ENCODE peak calls at places on chromosomes 13 and 19, in six cellular contexts. One of them, this sample, is unnamed.

GRCh38 chr13:100835695-100836094 is 161.1 kb upstream of the TMTC4 start:
- DNase-seq in SK-N-MC: no peak
- DNase-seq in GM23338: no peak
- DNase-seq in uterus: no peak
- DNase-seq in heart right ventricle: no peak
- DNase-seq in cardiac muscle cell: no peak
- DNase-seq in this sample: no peak

GRCh38 chr13:114339779-114340534 is 25.7 kb downstream of the CHAMP1 start:
- DNase-seq in uterus: no peak
- DNase-seq in heart right ventricle: no peak
- DNase-seq in cardiac muscle cell: no peak
- DNase-seq in GM23338: peak; percentile 47
- DNase-seq in SK-N-MC: no peak
- DNase-seq in this sample: no peak

GRCh38 chr13:112443191-112444000 is 67.2 kb downstream of the SPACA7 start:
- DNase-seq in SK-N-MC: no peak
- DNase-seq in uterus: no peak
- DNase-seq in GM23338: peak; percentile 69
- DNase-seq in heart right ventricle: no peak
- DNase-seq in cardiac muscle cell: peak; percentile 41
- DNase-seq in this sample: peak; percentile 40

GRCh38 chr13:109858319-109858718 is 71.9 kb upstream of the IRS2 start:
- DNase-seq in heart right ventricle: no peak
- DNase-seq in uterus: no peak
- DNase-seq in cardiac muscle cell: no peak
- DNase-seq in SK-N-MC: no peak
- DNase-seq in GM23338: no peak
- DNase-seq in this sample: no peak

GRCh38 chr19:38134538-38135149 is 89.4 kb downstream of the DPF1 start:
- DNase-seq in SK-N-MC: no peak
- DNase-seq in heart right ventricle: peak; percentile 15
- DNase-seq in GM23338: peak; percentile 81
- DNase-seq in cardiac muscle cell: peak; percentile 67
- DNase-seq in uterus: no peak
- DNase-seq in this sample: peak; percentile 67

GRCh38 chr19:32812571-32812970 is 57.0 kb downstream of the SLC7A9 start:
- DNase-seq in GM23338: no peak
- DNase-seq in cardiac muscle cell: no peak
- DNase-seq in heart right ventricle: no peak
- DNase-seq in uterus: no peak
- DNase-seq in SK-N-MC: no peak
- DNase-seq in this sample: no peak

GRCh38 chr13:110518571-110518970 is 43.0 kb downstream of the RAB20 start:
- DNase-seq in GM23338: no peak
- DNase-seq in cardiac muscle cell: no peak
- DNase-seq in heart right ventricle: no peak
- DNase-seq in uterus: no peak
- DNase-seq in SK-N-MC: no peak
- DNase-seq in this sample: no peak

GRCh38 chr19:34713262-34713637 is 20.8 kb upstream of the ZNF181 start:
- DNase-seq in SK-N-MC: no peak
- DNase-seq in cardiac muscle cell: no peak
- DNase-seq in GM23338: peak; percentile 16
- DNase-seq in heart right ventricle: no peak
- DNase-seq in uterus: no peak
- DNase-seq in this sample: peak; percentile 21

GRCh38 chr13:80840313-80840976 is 499.5 kb upstream of the SPRY2 start:
- DNase-seq in cardiac muscle cell: no peak
- DNase-seq in heart right ventricle: no peak
- DNase-seq in SK-N-MC: no peak
- DNase-seq in uterus: no peak
- DNase-seq in GM23338: peak; percentile 39
- DNase-seq in this sample: peak; percentile 70

GRCh38 chr19:5216141-5216847 is 124.3 kb downstream of the PTPRS start:
- DNase-seq in GM23338: no peak
- DNase-seq in cardiac muscle cell: no peak
- DNase-seq in heart right ventricle: no peak
- DNase-seq in uterus: no peak
- DNase-seq in SK-N-MC: no peak
- DNase-seq in this sample: no peak

GRCh38 chr19:16737909-16738308 is 18.3 kb downstream of the NWD1 start:
- DNase-seq in SK-N-MC: no peak
- DNase-seq in heart right ventricle: no peak
- DNase-seq in cardiac muscle cell: no peak
- DNase-seq in GM23338: no peak
- DNase-seq in uterus: no peak
- DNase-seq in this sample: no peak

GRCh38 chr19:44882063-44882462 is 9.0 kb upstream of the TOMM40 start:
- DNase-seq in cardiac muscle cell: no peak
- DNase-seq in SK-N-MC: no peak
- DNase-seq in uterus: no peak
- DNase-seq in GM23338: no peak
- DNase-seq in heart right ventricle: no peak
- DNase-seq in this sample: no peak

GRCh38 chr13:71412231-71412630 is 454.8 kb downstream of the DACH1 start:
- DNase-seq in GM23338: no peak
- DNase-seq in heart right ventricle: no peak
- DNase-seq in uterus: no peak
- DNase-seq in cardiac muscle cell: no peak
- DNase-seq in SK-N-MC: no peak
- DNase-seq in this sample: no peak

GRCh38 chr19:10091370-10091687 is 5.2 kb downstream of the SHFL start:
- DNase-seq in heart right ventricle: no peak
- DNase-seq in uterus: no peak
- DNase-seq in cardiac muscle cell: no peak
- DNase-seq in SK-N-MC: no peak
- DNase-seq in GM23338: no peak
- DNase-seq in this sample: no peak

GRCh38 chr19:33235996-33236350 is 10.3 kb upstream of the SLC7A10 start:
- DNase-seq in cardiac muscle cell: no peak
- DNase-seq in SK-N-MC: no peak
- DNase-seq in uterus: no peak
- DNase-seq in heart right ventricle: no peak
- DNase-seq in GM23338: no peak
- DNase-seq in this sample: no peak

GRCh38 chr13:70098669-70099068 is 9.0 kb upstream of the ATXN8OS start:
- DNase-seq in uterus: no peak
- DNase-seq in heart right ventricle: no peak
- DNase-seq in GM23338: peak; percentile 23
- DNase-seq in SK-N-MC: no peak
- DNase-seq in cardiac muscle cell: peak; percentile 14
- DNase-seq in this sample: no peak
- H3K36me3 ChIP-seq in uterus: no peaks in the 10 kb centered on the region
- H3K36me3 ChIP-seq in heart right ventricle: no peaks in the 10 kb centered on the region
- H3K36me3 ChIP-seq in GM23338: no peaks in the 10 kb centered on the region
- H3K36me3 ChIP-seq in SK-N-MC: no peaks in the 10 kb centered on the region
- H3K36me3 ChIP-seq in cardiac muscle cell: no peaks in the 10 kb centered on the region
- H3K36me3 ChIP-seq in this sample: no peaks in the 10 kb centered on the region

DNA sequence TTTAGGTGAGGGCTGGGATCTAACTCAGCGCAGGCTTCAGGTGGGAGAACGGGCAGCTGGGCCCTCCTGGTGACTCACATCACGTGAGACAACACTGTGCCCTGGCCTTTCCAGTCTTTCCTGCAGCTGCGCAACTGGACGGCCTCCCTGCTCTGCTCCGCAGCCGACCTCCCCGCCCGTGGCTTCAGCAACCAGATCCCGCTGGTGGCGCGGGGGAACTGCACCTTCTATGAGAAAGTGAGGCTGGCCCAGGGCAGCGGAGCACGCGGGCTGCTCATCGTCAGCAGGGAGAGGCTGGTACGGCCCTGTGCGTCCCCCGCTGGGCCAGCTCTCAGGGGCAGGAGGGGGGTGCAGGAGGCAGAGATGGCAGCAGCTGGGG is 8.8 kb downstream of the SPPL2B start:
- DNase-seq in SK-N-MC: no peak
- DNase-seq in heart right ventricle: no peak
- DNase-seq in cardiac muscle cell: peak; percentile 45
- DNase-seq in uterus: peak; percentile 64
- DNase-seq in GM23338: peak; percentile 89
- DNase-seq in this sample: peak; percentile 62
- H3K36me3 ChIP-seq in SK-N-MC: no peaks in the 10 kb centered on the region
- H3K36me3 ChIP-seq in heart right ventricle: peaks cover 42% of the 10 kb centered on the region
- H3K36me3 ChIP-seq in cardiac muscle cell: peaks cover 9% of the 10 kb centered on the region
- H3K36me3 ChIP-seq in uterus: no peaks in the 10 kb centered on the region
- H3K36me3 ChIP-seq in GM23338: no peaks in the 10 kb centered on the region
- H3K36me3 ChIP-seq in this sample: no peaks in the 10 kb centered on the region

DNA sequence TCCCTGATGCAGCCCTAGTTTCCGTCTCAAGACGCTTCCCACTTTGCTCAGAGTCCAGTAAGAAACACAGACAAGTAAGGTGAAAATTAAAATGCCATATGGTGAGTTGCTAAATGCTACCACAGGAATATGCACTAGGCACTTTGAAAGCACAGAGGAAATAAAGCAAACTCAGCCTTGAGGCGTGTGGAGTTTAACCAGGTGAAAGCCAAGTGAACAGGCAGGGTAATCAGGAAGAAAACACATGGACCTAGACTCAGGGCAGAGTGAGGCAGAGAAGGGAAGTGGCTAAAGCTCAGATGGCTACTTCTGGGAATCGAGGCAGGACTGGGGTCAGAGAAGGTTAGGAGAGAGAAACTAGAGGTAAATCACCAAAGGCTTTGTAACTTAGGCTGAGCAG is 5.4 kb upstream of the UBL3 start:
- DNase-seq in GM23338: no peak
- DNase-seq in heart right ventricle: no peak
- DNase-seq in SK-N-MC: no peak
- DNase-seq in cardiac muscle cell: no peak
- DNase-seq in uterus: no peak
- DNase-seq in this sample: no peak
- H3K36me3 ChIP-seq in GM23338: no peaks in the 10 kb centered on the region
- H3K36me3 ChIP-seq in heart right ventricle: no peaks in the 10 kb centered on the region
- H3K36me3 ChIP-seq in SK-N-MC: no peaks in the 10 kb centered on the region
- H3K36me3 ChIP-seq in cardiac muscle cell: no peaks in the 10 kb centered on the region
- H3K36me3 ChIP-seq in uterus: no peaks in the 10 kb centered on the region
- H3K36me3 ChIP-seq in this sample: no peaks in the 10 kb centered on the region

GRCh38 chr19:53792721-53793433 is 31.2 kb downstream of the NLRP12 start:
- DNase-seq in cardiac muscle cell: peak; percentile 87
- DNase-seq in SK-N-MC: peak; percentile 20
- DNase-seq in heart right ventricle: peak; percentile 84
- DNase-seq in GM23338: peak; percentile 96
- DNase-seq in uterus: peak; percentile 65
- DNase-seq in this sample: peak; percentile 96
- H3K36me3 ChIP-seq in cardiac muscle cell: no peaks in the 10 kb centered on the region
- H3K36me3 ChIP-seq in SK-N-MC: no peaks in the 10 kb centered on the region
- H3K36me3 ChIP-seq in heart right ventricle: peaks cover 12% of the 10 kb centered on the region
- H3K36me3 ChIP-seq in GM23338: no peaks in the 10 kb centered on the region
- H3K36me3 ChIP-seq in uterus: no peaks in the 10 kb centered on the region
- H3K36me3 ChIP-seq in this sample: no peaks in the 10 kb centered on the region

DNA sequence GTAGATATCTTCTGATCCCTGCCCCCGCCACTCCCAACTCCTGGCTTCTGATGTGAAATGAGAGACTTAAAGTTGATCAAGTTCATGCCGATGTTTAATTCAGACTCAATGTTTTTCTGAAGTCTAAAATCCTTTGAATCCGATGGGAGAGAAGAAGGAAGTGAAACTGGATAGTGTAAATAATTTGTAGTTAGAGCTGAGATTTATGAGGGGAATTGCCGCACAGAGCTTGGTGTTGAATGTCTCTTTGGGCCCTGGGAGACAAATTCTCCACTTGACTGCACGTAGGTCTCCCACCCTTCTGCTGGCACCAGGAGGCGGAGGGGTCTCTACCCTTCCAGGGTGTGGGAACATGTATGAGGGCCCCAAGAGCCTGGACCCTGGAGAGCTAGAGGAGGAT is 140.9 kb upstream of the SERP2 start:
- DNase-seq in uterus: no peak
- DNase-seq in SK-N-MC: no peak
- DNase-seq in cardiac muscle cell: no peak
- DNase-seq in heart right ventricle: no peak
- DNase-seq in GM23338: no peak
- DNase-seq in this sample: no peak
- H3K36me3 ChIP-seq in uterus: no peaks in the 10 kb centered on the region
- H3K36me3 ChIP-seq in SK-N-MC: no peaks in the 10 kb centered on the region
- H3K36me3 ChIP-seq in cardiac muscle cell: no peaks in the 10 kb centered on the region
- H3K36me3 ChIP-seq in heart right ventricle: no peaks in the 10 kb centered on the region
- H3K36me3 ChIP-seq in GM23338: no peaks in the 10 kb centered on the region
- H3K36me3 ChIP-seq in this sample: no peaks in the 10 kb centered on the region

This sample was measured in mesendoderm.